ENCODE peak calls at places on chromosomes 4 and X, in nine cellular contexts. G is activated naive CD8-positive, alpha-beta T cell treated with anti-CD3 and anti-CD28 coated beads, Interleukin-2, amount 50 U/mL, for 16 hours; X is fibroblast of lung; O is nephron progenitor cell; F is Jurkat, Clone E6-1; D is DMS79 treated with DMSO at 0.1 percent for 48 hours; L is GM04503; P is esophagus squamous epithelium; S is CD8-positive, alpha-beta memory T cell. J is an unnamed sample.

GRCh38 chr4:10134141-10134540 is 17.5 kb upstream of the WDR1 start:
- DNase-seq in P (no peak), F (no peak), S (no peak), D (no peak), G (no peak), X (no peak), L (no peak), O (no peak), J (no peak)

GRCh38 chrX:37757082-37757481 is 22.8 kb upstream of the CYBB start:
- DNase-seq in O (no peak), G (no peak), L (no peak), P (no peak), S (no peak), D (no peak), F (no peak), X (no peak), J (no peak)

GRCh38 chr4:187354740-187355139 is 631.1 kb upstream of the FAT1 start:
- DNase-seq in D (no peak), G (no peak), O (no peak), F (no peak), L (no peak), P (no peak), X (no peak), S (no peak), J (no peak)

GRCh38 chr4:1470816-1471442 is 64.7 kb upstream of the NKX1-1 start:
- DNase-seq in P (no peak), F (no peak), O (no peak), L (no peak), S (no peak), G (no peak), X (no peak), D (no peak), J (no peak)

GRCh38 chr4:2699534-2699933 is 56.6 kb downstream of the TNIP2 start:
- DNase-seq in D (no peak), L (no peak), O (no peak), X (no peak), S (no peak), F (no peak), P (no peak), G (no peak), J (no peak)

GRCh38 chr4:40672528-40673522 is 43.2 kb upstream of the RBM47 start:
- DNase-seq in F (peak; percentile 86), S (no peak), G (no peak), D (peak; percentile 14), L (peak; percentile 91), X (peak; percentile 91), P (no peak), O (no peak), J (peak; percentile 69)

GRCh38 chrX:33416273-33416805 is 205.0 kb upstream of the DMD start:
- DNase-seq in S (no peak), F (no peak), G (no peak), L (no peak), X (no peak), O (no peak), D (no peak), P (no peak), J (no peak)

GRCh38 chr4:107838138-107838618 is 13.4 kb downstream of the SGMS2 start:
- DNase-seq in F (no peak), X (peak; percentile 40), P (no peak), G (no peak), L (no peak), D (no peak), O (no peak), S (no peak), J (no peak)

GRCh38 chrX:19040373-19040772 is 56.5 kb upstream of the PHKA2 start:
- DNase-seq in O (no peak), L (no peak), X (peak; percentile 14), D (no peak), F (no peak), P (no peak), S (no peak), G (no peak), J (peak; percentile 33)

GRCh38 chrX:131746491-131746968 is 202.7 kb downstream of the OR13H1 start:
- DNase-seq in P (peak; percentile 23), D (peak; percentile 62), X (no peak), F (peak; percentile 30), S (no peak), O (no peak), G (no peak), L (peak; percentile 34), J (peak; percentile 5)

J was measured in NCI-H82.